ENCODE peak calls at places on chromosomes 5 and 9, in seven cellular contexts. One of them, this sample, is unnamed.

GRCh38 chr9:91991621-91992435 is 41.8 kb upstream of the ROR2 start:
- DNase-seq in HuH-7.5: no peak
- DNase-seq in transverse colon: no peak
- DNase-seq in aorta: no peak
- DNase-seq in stomach: no peak
- DNase-seq in pancreas: no peak
- DNase-seq in fibroblast of mammary gland: peak
- DNase-seq in this sample: no peak

GRCh38 chr5:141513627-141514329 is 24.9 kb downstream of the PCDHGC5 start:
- DNase-seq in pancreas: peak
- DNase-seq in aorta: peak
- DNase-seq in stomach: no peak
- DNase-seq in transverse colon: peak
- DNase-seq in HuH-7.5: no peak
- DNase-seq in fibroblast of mammary gland: peak
- DNase-seq in this sample: no peak

GRCh38 chr5:57716661-57717060 is 234.1 kb upstream of the ACTBL2 start:
- DNase-seq in transverse colon: no peak
- DNase-seq in stomach: no peak
- DNase-seq in HuH-7.5: no peak
- DNase-seq in pancreas: no peak
- DNase-seq in aorta: no peak
- DNase-seq in fibroblast of mammary gland: no peak
- DNase-seq in this sample: no peak

GRCh38 chr9:134637696-134638502 is 3.7 kb upstream of the COL5A1 start:
- DNase-seq in fibroblast of mammary gland: no peak
- DNase-seq in HuH-7.5: no peak
- DNase-seq in aorta: peak
- DNase-seq in pancreas: peak
- DNase-seq in transverse colon: no peak
- DNase-seq in stomach: no peak
- DNase-seq in this sample: no peak

GRCh38 chr9:115615821-115616665 is 498.1 kb upstream of the TNC start:
- DNase-seq in pancreas: no peak
- DNase-seq in aorta: no peak
- DNase-seq in stomach: no peak
- DNase-seq in HuH-7.5: no peak
- DNase-seq in fibroblast of mammary gland: peak
- DNase-seq in transverse colon: no peak
- DNase-seq in this sample: no peak

GRCh38 chr9:33159058-33159759 is 7.9 kb downstream of the B4GALT1 start:
- DNase-seq in stomach: no peak
- DNase-seq in transverse colon: peak
- DNase-seq in pancreas: no peak
- DNase-seq in aorta: peak
- DNase-seq in HuH-7.5: no peak
- DNase-seq in fibroblast of mammary gland: peak
- DNase-seq in this sample: peak

GRCh38 chr9:125564641-125565040 is 142.4 kb downstream of the MAPKAP1 start:
- DNase-seq in stomach: no peak
- DNase-seq in fibroblast of mammary gland: no peak
- DNase-seq in transverse colon: no peak
- DNase-seq in HuH-7.5: no peak
- DNase-seq in aorta: no peak
- DNase-seq in pancreas: no peak
- DNase-seq in this sample: no peak

GRCh38 chr5:137304227-137304874 is 194.8 kb downstream of the SPOCK1 start:
- DNase-seq in stomach: peak
- DNase-seq in pancreas: peak
- DNase-seq in aorta: no peak
- DNase-seq in HuH-7.5: no peak
- DNase-seq in transverse colon: peak
- DNase-seq in fibroblast of mammary gland: no peak
- DNase-seq in this sample: no peak

GRCh38 chr5:127536687-127537086 is 19.2 kb downstream of the PRRC1 start:
- DNase-seq in pancreas: no peak
- DNase-seq in aorta: no peak
- DNase-seq in stomach: no peak
- DNase-seq in transverse colon: no peak
- DNase-seq in HuH-7.5: no peak
- DNase-seq in fibroblast of mammary gland: peak
- DNase-seq in this sample: peak

GRCh38 chr9:76519027-76519835 is 60.2 kb downstream of the GCNT1 start:
- DNase-seq in fibroblast of mammary gland: no peak
- DNase-seq in pancreas: no peak
- DNase-seq in transverse colon: no peak
- DNase-seq in stomach: no peak
- DNase-seq in aorta: no peak
- DNase-seq in HuH-7.5: no peak
- DNase-seq in this sample: no peak

GRCh38 chr5:36657563-36657995 is 51.2 kb downstream of the SLC1A3 start:
- DNase-seq in stomach: peak
- DNase-seq in pancreas: no peak
- DNase-seq in fibroblast of mammary gland: peak
- DNase-seq in transverse colon: no peak
- DNase-seq in aorta: peak
- DNase-seq in HuH-7.5: no peak
- DNase-seq in this sample: peak

GRCh38 chr5:65172486-65173129 is 309.1 kb downstream of the ADAMTS6 start:
- DNase-seq in transverse colon: no peak
- DNase-seq in pancreas: no peak
- DNase-seq in stomach: no peak
- DNase-seq in HuH-7.5: no peak
- DNase-seq in fibroblast of mammary gland: peak
- DNase-seq in aorta: no peak
- DNase-seq in this sample: no peak

GRCh38 chr9:135152608-135153337 is 65.3 kb downstream of the OLFM1 start:
- DNase-seq in pancreas: no peak
- DNase-seq in HuH-7.5: peak
- DNase-seq in aorta: no peak
- DNase-seq in transverse colon: no peak
- DNase-seq in stomach: no peak
- DNase-seq in fibroblast of mammary gland: no peak
- DNase-seq in this sample: no peak

GRCh38 chr9:79657891-79658290 is 86.1 kb downstream of the TLE4 start:
- DNase-seq in pancreas: no peak
- DNase-seq in HuH-7.5: no peak
- DNase-seq in aorta: no peak
- DNase-seq in stomach: no peak
- DNase-seq in transverse colon: no peak
- DNase-seq in fibroblast of mammary gland: no peak
- DNase-seq in this sample: no peak

GRCh38 chr9:86072393-86073016 is 26.9 kb downstream of the GOLM1 start:
- DNase-seq in aorta: no peak
- DNase-seq in pancreas: no peak
- DNase-seq in fibroblast of mammary gland: peak
- DNase-seq in transverse colon: no peak
- DNase-seq in HuH-7.5: no peak
- DNase-seq in stomach: no peak
- DNase-seq in this sample: no peak

GRCh38 chr9:34072868-34073590 is 24.3 kb upstream of the UBAP2 start:
- DNase-seq in stomach: peak
- DNase-seq in HuH-7.5: peak
- DNase-seq in pancreas: no peak
- DNase-seq in fibroblast of mammary gland: peak
- DNase-seq in transverse colon: peak
- DNase-seq in aorta: no peak
- DNase-seq in this sample: no peak

GRCh38 chr9:25681270-25681669 is 3.0 kb upstream of the TUSC1 start:
- DNase-seq in aorta: no peak
- DNase-seq in pancreas: no peak
- DNase-seq in HuH-7.5: no peak
- DNase-seq in stomach: no peak
- DNase-seq in transverse colon: no peak
- DNase-seq in fibroblast of mammary gland: peak
- DNase-seq in this sample: no peak

GRCh38 chr9:70475211-70475610 is 60.8 kb upstream of the KLF9 start:
- DNase-seq in fibroblast of mammary gland: no peak
- DNase-seq in HuH-7.5: no peak
- DNase-seq in pancreas: no peak
- DNase-seq in aorta: no peak
- DNase-seq in transverse colon: no peak
- DNase-seq in stomach: peak
- DNase-seq in this sample: no peak

GRCh38 chr9:68455436-68455835 is 85.2 kb downstream of the TMEM252 start:
- DNase-seq in stomach: no peak
- DNase-seq in transverse colon: no peak
- DNase-seq in pancreas: no peak
- DNase-seq in HuH-7.5: no peak
- DNase-seq in fibroblast of mammary gland: no peak
- DNase-seq in aorta: no peak
- DNase-seq in this sample: no peak

GRCh38 chr9:116942593-116943061 is 255.5 kb downstream of the TRIM32 start:
- DNase-seq in fibroblast of mammary gland: no peak
- DNase-seq in stomach: no peak
- DNase-seq in aorta: no peak
- DNase-seq in pancreas: no peak
- DNase-seq in transverse colon: no peak
- DNase-seq in HuH-7.5: no peak
- DNase-seq in this sample: no peak

GRCh38 chr5:146620663-146621051 is 104.7 kb upstream of the GPR151 start:
- DNase-seq in aorta: no peak
- DNase-seq in transverse colon: no peak
- DNase-seq in fibroblast of mammary gland: no peak
- DNase-seq in HuH-7.5: no peak
- DNase-seq in stomach: no peak
- DNase-seq in pancreas: no peak
- DNase-seq in this sample: no peak

GRCh38 chr9:34717996-34718614 is 8.2 kb upstream of the CCL21 start:
- DNase-seq in fibroblast of mammary gland: no peak
- DNase-seq in transverse colon: no peak
- DNase-seq in stomach: no peak
- DNase-seq in aorta: no peak
- DNase-seq in pancreas: no peak
- DNase-seq in HuH-7.5: no peak
- DNase-seq in this sample: no peak

GRCh38 chr5:27511061-27511460 is 472.7 kb upstream of the CDH9 start:
- DNase-seq in fibroblast of mammary gland: no peak
- DNase-seq in stomach: no peak
- DNase-seq in transverse colon: no peak
- DNase-seq in pancreas: no peak
- DNase-seq in aorta: no peak
- DNase-seq in HuH-7.5: no peak
- DNase-seq in this sample: no peak

GRCh38 chr9:68732405-68733020 is 27.5 kb downstream of the PIP5K1B start:
- DNase-seq in pancreas: no peak
- DNase-seq in fibroblast of mammary gland: no peak
- DNase-seq in HuH-7.5: no peak
- DNase-seq in aorta: no peak
- DNase-seq in transverse colon: no peak
- DNase-seq in stomach: no peak
- DNase-seq in this sample: no peak

GRCh38 chr5:9626955-9627354 is 3.2 kb downstream of the TAS2R1 start:
- DNase-seq in aorta: no peak
- DNase-seq in HuH-7.5: no peak
- DNase-seq in fibroblast of mammary gland: no peak
- DNase-seq in stomach: no peak
- DNase-seq in transverse colon: no peak
- DNase-seq in pancreas: no peak
- DNase-seq in this sample: no peak

This sample was measured in AML-193.